ENCODE peak calls at places on chromosome 3, in four cellular contexts. B, X, N and M are unnamed samples.

GRCh38 chr3:135636596-135636995 is 328.9 kb upstream of the PPP2R3A start:
- DNase-seq in B (no peak), X (no peak), N (no peak), M (no peak)

GRCh38 chr3:102302020-102302419 is 132.8 kb upstream of the ZPLD1 start:
- DNase-seq in B (no peak), X (no peak), N (no peak), M (no peak)

GRCh38 chr3:195238626-195239118 is 32.3 kb downstream of the XXYLT1 start:
- DNase-seq in B (no peak), X (peak; percentile 46), N (no peak), M (peak; percentile 44)

GRCh38 chr3:24318668-24319287 is 175.9 kb downstream of the THRB start:
- DNase-seq in B (peak; percentile 66), X (peak; percentile 65), N (peak; percentile 45), M (no peak)

GRCh38 chr3:194379651-194380050 is 10.1 kb upstream of the LRRC15 start:
- DNase-seq in B (no peak), X (no peak), N (no peak), M (no peak)

GRCh38 chr3:106457278-106458210 is 588.7 kb upstream of the CBLB start:
- DNase-seq in B (peak; percentile 96), X (peak; percentile 90), N (peak; percentile 82), M (peak; percentile 65)

GRCh38 chr3:157559401-157559800 is 56.2 kb upstream of the VEPH1 start:
- DNase-seq in B (no peak), X (no peak), N (no peak), M (no peak)

GRCh38 chr3:49747792-49748480 is 24.2 kb upstream of the GMPPB start:
- DNase-seq in B (peak; percentile 94), X (peak; percentile 76), N (peak; percentile 87), M (peak; percentile 80)

GRCh38 chr3:46019707-46020106 is 7.6 kb downstream of the XCR1 start:
- DNase-seq in B (peak; percentile 15), X (peak; percentile 78), N (no peak), M (no peak)

GRCh38 chr3:79178471-79178870 is 589.3 kb downstream of the ROBO1 start:
- DNase-seq in B (no peak), X (no peak), N (no peak), M (no peak)

GRCh38 chr3:70980646-70981031 is 602.9 kb downstream of the FOXP1 start:
- DNase-seq in B (peak; percentile 83), X (no peak), N (no peak), M (peak; percentile 54)

GRCh38 chr3:33883538-33884203 is 85.2 kb downstream of the PDCD6IP start:
- DNase-seq in B (peak; percentile 15), X (peak; percentile 62), N (peak; percentile 49), M (peak; percentile 50)

GRCh38 chr3:8996681-8997121 is 33.4 kb upstream of the RAD18 start:
- DNase-seq in B (peak; percentile 32), X (peak; percentile 68), N (peak; percentile 28), M (peak; percentile 69)

GRCh38 chr3:55678521-55679216 is 191.6 kb upstream of the WNT5A start:
- DNase-seq in B (no peak), X (no peak), N (no peak), M (no peak)

GRCh38 chr3:13115991-13116390 is 42.8 kb upstream of the IQSEC1 start:
- DNase-seq in B (no peak), X (no peak), N (no peak), M (no peak)

GRCh38 chr3:27623085-27623753 is 98.9 kb downstream of the EOMES start:
- DNase-seq in B (peak; percentile 33), X (peak; percentile 30), N (peak; percentile 55), M (peak; percentile 36)

GRCh38 chr3:119795849-119796248 is 13.9 kb downstream of the NR1I2 start:
- DNase-seq in B (no peak), X (no peak), N (no peak), M (no peak)

GRCh38 chr3:172808969-172809546 is 58.5 kb downstream of the ECT2 start:
- DNase-seq in B (peak; percentile 38), X (peak; percentile 63), N (peak; percentile 3), M (peak; percentile 65)

GRCh38 chr3:43998841-43999805 is 242.6 kb upstream of the TOPAZ1 start:
- DNase-seq in B (peak; percentile 40), X (peak; percentile 64), N (peak; percentile 31), M (peak; percentile 13)

GRCh38 chr3:152229692-152230091 is 39.0 kb upstream of the MBNL1 start:
- DNase-seq in B (no peak), X (no peak), N (no peak), M (no peak)

GRCh38 chr3:148992027-148992634 is 791 bp downstream of the GYG1 start:
- DNase-seq in B (peak; percentile 50), X (peak; percentile 78), N (peak; percentile 29), M (peak; percentile 50)

GRCh38 chr3:46433841-46434240 is 26.8 kb downstream of the CCRL2 start:
- DNase-seq in B (no peak), X (no peak), N (no peak), M (no peak)

GRCh38 chr3:14847613-14848541 is 29.1 kb downstream of the FGD5 start:
- DNase-seq in B (no peak), X (no peak), N (no peak), M (no peak)

GRCh38 chr3:171784387-171784786 is 25.9 kb downstream of the PLD1 start:
- DNase-seq in B (no peak), X (no peak), N (no peak), M (no peak)

GRCh38 chr3:32165442-32165841 is 59.0 kb downstream of the GPD1L start:
- DNase-seq in B (no peak), X (no peak), N (no peak), M (no peak)

GRCh38 chr3:46447535-46447934 is 17.2 kb downstream of the LTF start:
- DNase-seq in B (no peak), X (no peak), N (no peak), M (no peak)

GRCh38 chr3:9769426-9770275 is at the start of gene CAMK1:
- DNase-seq in B (peak; percentile 69), X (peak; percentile 92), N (peak; percentile 45), M (peak; percentile 69)

GRCh38 chr3:12957334-12957733 is 115.9 kb downstream of the IQSEC1 start:
- DNase-seq in B (no peak), X (no peak), N (no peak), M (no peak)

GRCh38 chr3:58178528-58179234 is 32.1 kb downstream of the DNASE1L3 start:
- DNase-seq in B (no peak), X (no peak), N (no peak), M (no peak)

GRCh38 chr3:49841126-49841525 is 15.2 kb downstream of the TRAIP start:
- DNase-seq in B (no peak), X (peak; percentile 22), N (no peak), M (peak; percentile 20)

GRCh38 chr3:159895430-159895829 is 93.2 kb upstream of the IL12A start:
- DNase-seq in B (no peak), X (no peak), N (no peak), M (no peak)

GRCh38 chr3:181755959-181756358 is 44.2 kb downstream of the SOX2 start:
- DNase-seq in B (no peak), X (no peak), N (no peak), M (no peak)

GRCh38 chr3:9778102-9778501 is 8.4 kb upstream of the CAMK1 start:
- DNase-seq in B (peak; percentile 76), X (peak; percentile 95), N (peak; percentile 43), M (peak; percentile 28)

GRCh38 chr3:46127503-46127902 is 80.6 kb downstream of the CCR1 start:
- DNase-seq in B (peak; percentile 93), X (peak; percentile 89), N (peak; percentile 93), M (peak; percentile 88)

GRCh38 chr3:69231929-69232437 is 109.6 kb upstream of the LMOD3 start:
- DNase-seq in B (peak; percentile 68), X (no peak), N (peak; percentile 49), M (peak; percentile 73)

GRCh38 chr3:49222002-49222401 is 50.6 kb downstream of the KLHDC8B start:
- DNase-seq in B (no peak), X (no peak), N (no peak), M (no peak)

GRCh38 chr3:46719735-46720271 is 2.1 kb upstream of the PRSS50 start:
- DNase-seq in B (no peak), X (no peak), N (no peak), M (no peak)

GRCh38 chr3:187361835-187362234 is 6.3 kb upstream of the RTP4 start:
- DNase-seq in B (no peak), X (no peak), N (no peak), M (no peak)

GRCh38 chr3:126828306-126828705 is 124.3 kb downstream of the CHCHD6 start:
- DNase-seq in B (no peak), X (no peak), N (no peak), M (peak; percentile 22)

GRCh38 chr3:126836220-126836860 is 132.3 kb downstream of the CHCHD6 start:
- DNase-seq in B (no peak), X (no peak), N (no peak), M (no peak)

GRCh38 chr3:126834596-126835471 is 130.8 kb downstream of the CHCHD6 start:
- DNase-seq in B (peak; percentile 54), X (no peak), N (no peak), M (no peak)

GRCh38 chr3:126835472-126836219 is 131.6 kb downstream of the CHCHD6 start:
- DNase-seq in B (peak; percentile 67), X (peak; percentile 85), N (peak; percentile 32), M (peak; percentile 71)

DNA sequence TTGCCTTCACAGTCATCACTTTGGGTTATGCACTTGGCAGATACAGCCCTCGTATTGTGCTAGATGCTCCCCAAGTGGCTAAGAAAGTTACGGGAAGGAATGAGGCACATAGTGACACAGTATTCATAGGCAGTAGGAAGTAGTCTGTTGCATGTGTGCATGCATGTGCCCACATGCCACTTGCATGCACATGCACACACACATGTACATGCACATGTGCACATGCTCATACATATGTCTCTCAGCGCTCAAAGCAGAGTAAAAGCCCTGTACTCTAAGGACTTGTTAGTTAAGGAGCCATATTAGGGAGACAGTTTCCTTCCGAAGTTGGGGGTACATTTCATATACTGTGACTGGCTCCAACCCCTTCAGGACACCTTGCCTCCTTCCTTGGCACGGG is 128.9 kb downstream of the CHCHD6 start:
- DNase-seq in B (no peak), X (no peak), N (no peak), M (no peak)
- H3K4me3 ChIP-seq in B (no peak overlapping the region), X (no peak overlapping the region), N (no peak overlapping the region), M (no peak overlapping the region)

DNA sequence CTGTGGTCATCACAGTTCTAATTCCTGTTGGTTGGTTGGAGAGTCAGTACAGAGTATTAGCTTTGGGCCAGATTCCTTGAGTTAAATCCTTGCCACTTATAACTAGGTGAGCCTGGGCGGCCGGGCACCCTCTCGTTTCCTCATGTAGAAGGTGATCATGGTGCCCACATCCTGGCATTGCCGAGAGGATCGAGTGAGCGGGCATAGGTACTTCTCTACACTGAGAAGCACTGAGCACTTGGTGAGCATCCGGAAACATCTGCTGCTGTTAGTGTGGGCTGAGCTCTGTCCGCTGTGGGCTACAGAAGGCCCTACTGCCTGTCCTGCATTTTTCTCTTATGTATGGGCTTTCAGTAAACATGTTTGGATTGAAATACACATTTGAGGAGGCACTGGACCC is 96.2 kb downstream of the CACNA1D start:
- DNase-seq in B (no peak), X (no peak), N (no peak), M (no peak)
- H3K4me3 ChIP-seq in B (no peak overlapping the region), X (no peak overlapping the region), N (no peak overlapping the region), M (no peak overlapping the region)

GRCh38 chr3:66047321-66048050 is 8.8 kb upstream of the MAGI1 start:
- DNase-seq in B (peak; percentile 87), X (peak; percentile 95), N (peak; percentile 69), M (peak; percentile 82)
- H3K4me3 ChIP-seq in B (no peak overlapping the region), X (peak overlapping the region; percentile 24), N (no peak overlapping the region), M (no peak overlapping the region)

DNA sequence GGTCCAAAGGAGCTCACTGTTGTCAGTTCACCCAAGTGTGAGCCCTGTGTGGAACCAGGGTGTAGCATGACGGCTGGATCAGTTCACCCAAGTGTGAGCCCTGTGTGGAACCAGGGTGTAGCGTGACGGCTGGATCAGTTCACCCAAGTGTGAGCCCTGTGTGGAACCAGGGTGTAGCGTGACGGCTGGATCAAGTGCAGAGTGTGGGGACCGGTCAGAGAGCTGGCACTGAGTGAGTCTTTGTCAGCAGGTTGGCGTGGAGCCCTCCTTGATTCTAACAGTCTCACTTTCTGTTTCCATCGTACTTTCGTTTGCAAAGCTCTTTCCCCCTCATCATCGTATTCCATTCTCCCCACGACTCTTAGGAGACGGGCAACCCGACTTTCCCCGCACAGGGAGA is 57.9 kb upstream of the DLG1 start:
- DNase-seq in B (no peak), X (peak; percentile 27), N (no peak), M (no peak)
- H3K4me3 ChIP-seq in B (peak overlapping the region; percentile 45), X (no peak overlapping the region), N (no peak overlapping the region), M (no peak overlapping the region)